ENCODE peak calls at places on chromosomes 4 and X, in eight cellular contexts. One of them, this sample, is unnamed.

GRCh38 chr4:17636696-17637351 is 22.4 kb downstream of the MED28 start:
- DNase-seq in PC-3: peak; percentile 74
- DNase-seq in endodermal cell: peak; percentile 95
- DNase-seq in GM23248: peak; percentile 86
- DNase-seq in GM23338: peak; percentile 93
- DNase-seq in esophagus squamous epithelium: no peak
- DNase-seq in right cardiac atrium: peak; percentile 75
- DNase-seq in colonic mucosa: peak; percentile 75
- DNase-seq in this sample: peak; percentile 74

GRCh38 chr4:52250124-52250523 is 199.0 kb downstream of the SPATA18 start:
- DNase-seq in PC-3: no peak
- DNase-seq in endodermal cell: no peak
- DNase-seq in GM23248: peak; percentile 35
- DNase-seq in GM23338: no peak
- DNase-seq in esophagus squamous epithelium: no peak
- DNase-seq in right cardiac atrium: peak; percentile 47
- DNase-seq in colonic mucosa: peak; percentile 18
- DNase-seq in this sample: no peak

GRCh38 chr4:142913461-142914030 is 67.4 kb upstream of the INPP4B start:
- DNase-seq in PC-3: no peak
- DNase-seq in endodermal cell: peak; percentile 72
- DNase-seq in GM23248: peak; percentile 60
- DNase-seq in GM23338: no peak
- DNase-seq in esophagus squamous epithelium: no peak
- DNase-seq in right cardiac atrium: no peak
- DNase-seq in colonic mucosa: no peak
- DNase-seq in this sample: no peak

GRCh38 chrX:1462596-1463251 is 10.0 kb upstream of the ASMTL start:
- DNase-seq in PC-3: peak; percentile 52
- DNase-seq in endodermal cell: no peak
- DNase-seq in GM23248: peak; percentile 41
- DNase-seq in GM23338: no peak
- DNase-seq in esophagus squamous epithelium: no peak
- DNase-seq in right cardiac atrium: peak; percentile 45
- DNase-seq in colonic mucosa: no peak
- DNase-seq in this sample: no peak

GRCh38 chr4:56370377-56370776 is 16.9 kb downstream of the AASDH start:
- DNase-seq in PC-3: no peak
- DNase-seq in endodermal cell: no peak
- DNase-seq in GM23248: no peak
- DNase-seq in GM23338: no peak
- DNase-seq in esophagus squamous epithelium: no peak
- DNase-seq in right cardiac atrium: no peak
- DNase-seq in colonic mucosa: no peak
- DNase-seq in this sample: no peak

GRCh38 chr4:84403656-84404055 is 95.4 kb downstream of the NKX6-1 start:
- DNase-seq in PC-3: peak; percentile 47
- DNase-seq in endodermal cell: no peak
- DNase-seq in GM23248: peak; percentile 30
- DNase-seq in GM23338: no peak
- DNase-seq in esophagus squamous epithelium: no peak
- DNase-seq in right cardiac atrium: no peak
- DNase-seq in colonic mucosa: no peak
- DNase-seq in this sample: no peak

GRCh38 chrX:107677501-107677901 is 49.2 kb downstream of the PRPS1 start:
- DNase-seq in PC-3: peak; percentile 21
- DNase-seq in endodermal cell: peak; percentile 81
- DNase-seq in GM23248: peak; percentile 20
- DNase-seq in GM23338: peak; percentile 28
- DNase-seq in esophagus squamous epithelium: no peak
- DNase-seq in right cardiac atrium: no peak
- DNase-seq in colonic mucosa: no peak
- DNase-seq in this sample: no peak

GRCh38 chrX:119015407-119016242 is 41.2 kb downstream of the LONRF3 start:
- DNase-seq in PC-3: peak; percentile 98
- DNase-seq in endodermal cell: no peak
- DNase-seq in GM23248: peak; percentile 87
- DNase-seq in GM23338: no peak
- DNase-seq in esophagus squamous epithelium: no peak
- DNase-seq in right cardiac atrium: peak; percentile 73
- DNase-seq in colonic mucosa: no peak
- DNase-seq in this sample: peak; percentile 94

GRCh38 chr4:102169345-102169744 is 175.9 kb downstream of the SLC39A8 start:
- DNase-seq in PC-3: no peak
- DNase-seq in endodermal cell: peak; percentile 67
- DNase-seq in GM23248: peak; percentile 3
- DNase-seq in GM23338: peak; percentile 52
- DNase-seq in esophagus squamous epithelium: no peak
- DNase-seq in right cardiac atrium: no peak
- DNase-seq in colonic mucosa: no peak
- DNase-seq in this sample: no peak

GRCh38 chr4:164304861-164305260 is 449.1 kb upstream of the SMIM31 start:
- DNase-seq in PC-3: peak; percentile 72
- DNase-seq in endodermal cell: no peak
- DNase-seq in GM23248: no peak
- DNase-seq in GM23338: no peak
- DNase-seq in esophagus squamous epithelium: no peak
- DNase-seq in right cardiac atrium: no peak
- DNase-seq in colonic mucosa: no peak
- DNase-seq in this sample: no peak

GRCh38 chr4:90572996-90573395 is 445.8 kb downstream of the CCSER1 start:
- DNase-seq in PC-3: no peak
- DNase-seq in endodermal cell: no peak
- DNase-seq in GM23248: no peak
- DNase-seq in GM23338: no peak
- DNase-seq in esophagus squamous epithelium: no peak
- DNase-seq in right cardiac atrium: no peak
- DNase-seq in colonic mucosa: no peak
- DNase-seq in this sample: no peak

GRCh38 chrX:66015906-66016689 is 23.8 kb downstream of the VSIG4 start:
- DNase-seq in PC-3: no peak
- DNase-seq in endodermal cell: no peak
- DNase-seq in GM23248: no peak
- DNase-seq in GM23338: no peak
- DNase-seq in esophagus squamous epithelium: no peak
- DNase-seq in right cardiac atrium: no peak
- DNase-seq in colonic mucosa: no peak
- DNase-seq in this sample: no peak
- H3K4me1 ChIP-seq in PC-3: no peaks in the 10 kb centered on the region
- H3K4me1 ChIP-seq in endodermal cell: no peaks in the 10 kb centered on the region
- H3K4me1 ChIP-seq in GM23248: no peaks in the 10 kb centered on the region
- H3K4me1 ChIP-seq in GM23338: no peaks in the 10 kb centered on the region
- H3K4me1 ChIP-seq in esophagus squamous epithelium: no peaks in the 10 kb centered on the region
- H3K4me1 ChIP-seq in right cardiac atrium: no peaks in the 10 kb centered on the region
- H3K4me1 ChIP-seq in colonic mucosa: no peaks in the 10 kb centered on the region
- H3K4me1 ChIP-seq in this sample: no peaks in the 10 kb centered on the region

GRCh38 chr4:24799544-24800272 is 4.3 kb downstream of the SOD3 start:
- DNase-seq in PC-3: no peak
- DNase-seq in endodermal cell: peak; percentile 66
- DNase-seq in GM23248: peak; percentile 56
- DNase-seq in GM23338: peak; percentile 65
- DNase-seq in esophagus squamous epithelium: no peak
- DNase-seq in right cardiac atrium: peak; percentile 16
- DNase-seq in colonic mucosa: no peak
- DNase-seq in this sample: no peak

GRCh38 chr4:24798036-24798610 is 2.8 kb downstream of the SOD3 start:
- DNase-seq in PC-3: no peak
- DNase-seq in endodermal cell: no peak
- DNase-seq in GM23248: no peak
- DNase-seq in GM23338: no peak
- DNase-seq in esophagus squamous epithelium: no peak
- DNase-seq in right cardiac atrium: no peak
- DNase-seq in colonic mucosa: peak; percentile 10
- DNase-seq in this sample: no peak

GRCh38 chr4:24800273-24800880 is 5.0 kb downstream of the SOD3 start:
- DNase-seq in PC-3: no peak
- DNase-seq in endodermal cell: peak; percentile 75
- DNase-seq in GM23248: peak; percentile 30
- DNase-seq in GM23338: peak; percentile 56
- DNase-seq in esophagus squamous epithelium: no peak
- DNase-seq in right cardiac atrium: peak; percentile 47
- DNase-seq in colonic mucosa: no peak
- DNase-seq in this sample: no peak

GRCh38 chr4:24801136-24801855 is 5.9 kb downstream of the SOD3 start:
- DNase-seq in PC-3: no peak
- DNase-seq in endodermal cell: no peak
- DNase-seq in GM23248: no peak
- DNase-seq in GM23338: no peak
- DNase-seq in esophagus squamous epithelium: no peak
- DNase-seq in right cardiac atrium: no peak
- DNase-seq in colonic mucosa: no peak
- DNase-seq in this sample: no peak

DNA sequence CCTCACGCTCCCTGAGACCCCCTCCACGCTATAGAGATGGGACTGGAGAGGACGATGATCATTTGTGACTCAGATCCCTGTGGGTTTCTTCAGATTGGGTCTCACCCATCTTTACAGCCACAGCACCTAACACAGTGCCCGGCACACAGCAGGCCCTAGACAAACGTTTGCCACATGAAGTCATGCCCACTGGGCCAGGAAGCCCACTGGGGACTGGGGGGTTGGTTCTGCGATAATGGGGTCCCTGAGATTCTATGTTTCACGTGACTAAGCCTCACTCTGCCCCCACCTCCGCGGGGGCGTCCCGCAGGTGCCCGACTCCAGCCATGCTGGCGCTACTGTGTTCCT is 3.8 kb downstream of the SOD3 start:
- DNase-seq in PC-3: no peak
- DNase-seq in endodermal cell: no peak
- DNase-seq in GM23248: no peak
- DNase-seq in GM23338: no peak
- DNase-seq in esophagus squamous epithelium: no peak
- DNase-seq in right cardiac atrium: no peak
- DNase-seq in colonic mucosa: peak; percentile 15
- DNase-seq in this sample: no peak
- H3K4me1 ChIP-seq in PC-3: peaks cover 18% of the 10 kb centered on the region
- H3K4me1 ChIP-seq in endodermal cell: peaks cover 14% of the 10 kb centered on the region
- H3K4me1 ChIP-seq in GM23248: peaks cover 17% of the 10 kb centered on the region
- H3K4me1 ChIP-seq in GM23338: peaks cover 27% of the 10 kb centered on the region
- H3K4me1 ChIP-seq in esophagus squamous epithelium: peaks cover 6% of the 10 kb centered on the region
- H3K4me1 ChIP-seq in right cardiac atrium: peaks cover 6% of the 10 kb centered on the region
- H3K4me1 ChIP-seq in colonic mucosa: peaks cover 3% of the 10 kb centered on the region
- H3K4me1 ChIP-seq in this sample: peaks cover 9% of the 10 kb centered on the region

DNA sequence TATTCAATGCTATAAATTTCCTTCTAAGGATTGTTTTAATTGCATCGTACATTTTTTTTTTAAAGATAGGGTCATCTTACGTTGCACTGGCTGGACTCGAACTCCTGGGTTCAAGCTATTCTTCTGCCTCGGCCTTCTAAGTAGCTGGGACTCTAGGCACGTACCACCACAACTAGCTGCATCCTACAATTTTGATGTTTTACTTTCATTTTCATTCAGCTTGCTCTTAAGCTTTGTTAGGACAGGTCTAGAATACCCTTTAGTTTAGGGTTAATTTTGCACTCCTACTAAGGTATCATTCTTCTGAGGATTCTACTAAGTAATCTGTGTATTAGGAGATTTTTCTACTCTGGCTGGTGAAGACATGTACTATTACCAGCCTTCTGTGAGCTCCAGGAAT is 50.2 kb upstream of the C1GALT1C1 start:
- DNase-seq in PC-3: no peak
- DNase-seq in endodermal cell: no peak
- DNase-seq in GM23248: no peak
- DNase-seq in GM23338: no peak
- DNase-seq in esophagus squamous epithelium: no peak
- DNase-seq in right cardiac atrium: no peak
- DNase-seq in colonic mucosa: no peak
- DNase-seq in this sample: no peak
- H3K4me1 ChIP-seq in PC-3: no peaks in the 10 kb centered on the region
- H3K4me1 ChIP-seq in endodermal cell: no peaks in the 10 kb centered on the region
- H3K4me1 ChIP-seq in GM23248: no peaks in the 10 kb centered on the region
- H3K4me1 ChIP-seq in GM23338: no peaks in the 10 kb centered on the region
- H3K4me1 ChIP-seq in esophagus squamous epithelium: no peaks in the 10 kb centered on the region
- H3K4me1 ChIP-seq in right cardiac atrium: no peaks in the 10 kb centered on the region
- H3K4me1 ChIP-seq in colonic mucosa: no peaks in the 10 kb centered on the region
- H3K4me1 ChIP-seq in this sample: no peaks in the 10 kb centered on the region

GRCh38 chrX:48940404-48940955 is 16.9 kb downstream of the OTUD5 start:
- DNase-seq in PC-3: no peak
- DNase-seq in endodermal cell: no peak
- DNase-seq in GM23248: no peak
- DNase-seq in GM23338: no peak
- DNase-seq in esophagus squamous epithelium: no peak
- DNase-seq in right cardiac atrium: no peak
- DNase-seq in colonic mucosa: no peak
- DNase-seq in this sample: no peak

GRCh38 chrX:48937065-48937907 is 18.5 kb upstream of the PIM2 start:
- DNase-seq in PC-3: no peak
- DNase-seq in endodermal cell: peak; percentile 64
- DNase-seq in GM23248: peak; percentile 18
- DNase-seq in GM23338: peak; percentile 56
- DNase-seq in esophagus squamous epithelium: peak; percentile 49
- DNase-seq in right cardiac atrium: peak; percentile 47
- DNase-seq in colonic mucosa: peak; percentile 63
- DNase-seq in this sample: no peak

GRCh38 chrX:48936429-48937064 is 17.7 kb upstream of the PIM2 start:
- DNase-seq in PC-3: no peak
- DNase-seq in endodermal cell: no peak
- DNase-seq in GM23248: no peak
- DNase-seq in GM23338: no peak
- DNase-seq in esophagus squamous epithelium: no peak
- DNase-seq in right cardiac atrium: no peak
- DNase-seq in colonic mucosa: no peak
- DNase-seq in this sample: no peak

GRCh38 chrX:48938721-48939416 is 18.5 kb downstream of the OTUD5 start:
- DNase-seq in PC-3: no peak
- DNase-seq in endodermal cell: no peak
- DNase-seq in GM23248: no peak
- DNase-seq in GM23338: no peak
- DNase-seq in esophagus squamous epithelium: no peak
- DNase-seq in right cardiac atrium: no peak
- DNase-seq in colonic mucosa: no peak
- DNase-seq in this sample: no peak

DNA sequence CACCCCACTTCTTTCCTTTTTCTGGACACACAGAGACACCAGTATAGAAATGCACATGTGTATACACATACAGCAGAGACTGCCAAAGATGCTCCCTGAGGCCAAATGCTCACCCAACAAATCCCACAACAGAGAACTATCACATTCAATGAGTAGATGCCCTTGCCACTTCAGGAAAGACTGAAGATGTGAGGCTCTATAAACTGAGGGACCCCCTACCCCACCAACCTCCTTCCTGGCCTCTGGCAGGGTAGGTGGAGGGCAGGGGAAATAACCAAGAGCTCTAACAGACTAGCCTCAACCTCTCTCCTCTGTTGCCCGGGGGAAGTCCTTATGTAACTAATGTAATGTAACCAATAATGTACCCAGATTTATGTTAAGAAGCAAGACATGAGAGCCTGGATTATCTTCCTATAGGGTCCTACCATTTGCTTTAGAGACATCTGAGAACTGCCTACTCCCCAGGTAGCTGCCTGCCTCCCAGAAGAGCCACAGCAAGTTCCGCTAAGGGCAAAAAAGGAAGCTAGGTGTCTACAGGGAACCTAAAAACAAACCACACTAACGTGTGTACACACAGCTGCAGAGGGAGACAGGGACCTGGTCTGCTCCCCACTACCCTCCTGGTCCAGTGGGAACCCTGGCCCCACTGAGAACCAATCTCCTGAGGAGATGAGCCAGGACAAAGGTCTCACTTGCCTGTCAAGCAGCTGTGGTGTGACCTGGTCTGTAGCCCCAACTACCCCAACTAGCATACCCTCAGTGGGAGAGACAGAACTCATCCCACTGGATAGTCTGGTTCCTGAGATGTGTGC is 17.8 kb downstream of the OTUD5 start:
- DNase-seq in PC-3: no peak
- DNase-seq in endodermal cell: no peak
- DNase-seq in GM23248: no peak
- DNase-seq in GM23338: no peak
- DNase-seq in esophagus squamous epithelium: no peak
- DNase-seq in right cardiac atrium: no peak
- DNase-seq in colonic mucosa: no peak
- DNase-seq in this sample: no peak
- H3K4me1 ChIP-seq in PC-3: no peaks in the 10 kb centered on the region
- H3K4me1 ChIP-seq in endodermal cell: peaks cover 3% of the 10 kb centered on the region
- H3K4me1 ChIP-seq in GM23248: no peaks in the 10 kb centered on the region
- H3K4me1 ChIP-seq in GM23338: peaks cover 4% of the 10 kb centered on the region
- H3K4me1 ChIP-seq in esophagus squamous epithelium: no peaks in the 10 kb centered on the region
- H3K4me1 ChIP-seq in right cardiac atrium: no peaks in the 10 kb centered on the region
- H3K4me1 ChIP-seq in colonic mucosa: no peaks in the 10 kb centered on the region
- H3K4me1 ChIP-seq in this sample: peaks cover 2% of the 10 kb centered on the region